ENCODE peak calls at places on chromosomes 4 and X, in six cellular contexts. P, L, F, D, R and I are unnamed samples.

GRCh38 chrX:47581731-47582647 is at the start of gene TIMP1:
- DNase-seq in P (peak), L (peak), F (peak), D (peak), R (peak), I (peak)

GRCh38 chr4:25813705-25814104 is 49.1 kb downstream of the SEL1L3 start:
- DNase-seq in P (peak), L (no peak), F (peak), D (peak), R (no peak), I (peak)

GRCh38 chr4:168854216-168854921 is 155.7 kb downstream of the CBR4 start:
- DNase-seq in P (no peak), L (peak), F (no peak), D (no peak), R (no peak), I (peak)

GRCh38 chrX:22758807-22759481 is 240.8 kb upstream of the DDX53 start:
- DNase-seq in P (no peak), L (no peak), F (no peak), D (no peak), R (no peak), I (no peak)

GRCh38 chr4:173346074-173346473 is 11.9 kb upstream of the HMGB2 start:
- DNase-seq in P (peak), L (no peak), F (no peak), D (no peak), R (no peak), I (no peak)

GRCh38 chr4:56649445-56650258 is 31.4 kb downstream of the HOPX start:
- DNase-seq in P (no peak), L (no peak), F (no peak), D (no peak), R (no peak), I (no peak)

GRCh38 chr4:152117501-152117900 is 356.7 kb upstream of the GATB start:
- DNase-seq in P (no peak), L (no peak), F (no peak), D (no peak), R (no peak), I (no peak)

GRCh38 chrX:75291611-75292010 is 17.7 kb downstream of the UPRT start:
- DNase-seq in P (no peak), L (no peak), F (no peak), D (no peak), R (no peak), I (no peak)

GRCh38 chrX:49701948-49702347 is 6.2 kb upstream of the PAGE1 start:
- DNase-seq in P (no peak), L (no peak), F (no peak), D (no peak), R (no peak), I (no peak)

GRCh38 chr4:184409911-184410692 is 64.2 kb downstream of the IRF2 start:
- DNase-seq in P (no peak), L (no peak), F (no peak), D (no peak), R (no peak), I (no peak)

GRCh38 chr4:128329638-128330037 is 42.0 kb upstream of the PGRMC2 start:
- DNase-seq in P (no peak), L (no peak), F (no peak), D (no peak), R (no peak), I (no peak)

GRCh38 chr4:122346036-122346435 is 32.8 kb upstream of the ADAD1 start:
- DNase-seq in P (peak), L (no peak), F (no peak), D (no peak), R (no peak), I (no peak)

GRCh38 chrX:35439692-35440091 is 358.4 kb upstream of the MAGEB16 start:
- DNase-seq in P (no peak), L (no peak), F (peak), D (peak), R (no peak), I (no peak)

GRCh38 chrX:23662853-23663252 is 4.4 kb upstream of the PRDX4 start:
- DNase-seq in P (peak), L (no peak), F (peak), D (no peak), R (no peak), I (no peak)

GRCh38 chr4:5964030-5964429 is 54.2 kb downstream of the C4orf50 start:
- DNase-seq in P (no peak), L (no peak), F (no peak), D (no peak), R (no peak), I (no peak)

GRCh38 chr4:169335331-169335730 is 64.6 kb upstream of the SH3RF1 start:
- DNase-seq in P (peak), L (no peak), F (peak), D (no peak), R (no peak), I (no peak)

GRCh38 chr4:176400816-176401461 is 81.2 kb downstream of the SPCS3 start:
- DNase-seq in P (peak), L (no peak), F (peak), D (peak), R (no peak), I (no peak)

GRCh38 chr4:43485196-43485595 is 592.7 kb downstream of the GRXCR1 start:
- DNase-seq in P (no peak), L (no peak), F (no peak), D (no peak), R (no peak), I (no peak)

GRCh38 chr4:7432531-7433375 is 2.0 kb downstream of the PSAPL1 start:
- DNase-seq in P (no peak), L (no peak), F (no peak), D (no peak), R (no peak), I (no peak)

GRCh38 chrX:9534686-9535085 is 69.8 kb downstream of the TBL1X start:
- DNase-seq in P (peak), L (no peak), F (no peak), D (no peak), R (no peak), I (no peak)

GRCh38 chr4:79585834-79586233 is 177.8 kb upstream of the GK2 start:
- DNase-seq in P (no peak), L (no peak), F (no peak), D (no peak), R (no peak), I (no peak)

GRCh38 chr4:45317276-45317675 is 590.9 kb upstream of the GNPDA2 start:
- DNase-seq in P (no peak), L (no peak), F (peak), D (no peak), R (no peak), I (no peak)

GRCh38 chrX:120755066-120755846 is 120.4 kb downstream of the CT47B1 start:
- DNase-seq in P (no peak), L (no peak), F (no peak), D (no peak), R (no peak), I (no peak)

GRCh38 chr4:44446801-44447562 is 1.6 kb downstream of the KCTD8 start:
- DNase-seq in P (no peak), L (no peak), F (no peak), D (no peak), R (no peak), I (no peak)

GRCh38 chr4:110061101-110061500 is 137.3 kb downstream of the ELOVL6 start:
- DNase-seq in P (no peak), L (no peak), F (no peak), D (no peak), R (no peak), I (no peak)

GRCh38 chrX:17738002-17738713 is 865 bp downstream of the SCML1 start:
- DNase-seq in P (peak), L (peak), F (peak), D (peak), R (peak), I (peak)

GRCh38 chr4:98804403-98804802 is 124.5 kb downstream of the EIF4E start:
- DNase-seq in P (no peak), L (no peak), F (no peak), D (no peak), R (no peak), I (no peak)

GRCh38 chr4:139167774-139168444 is 9.1 kb downstream of the ELF2 start:
- DNase-seq in P (peak), L (no peak), F (peak), D (peak), R (no peak), I (peak)

GRCh38 chrX:47143894-47144625 is 442 bp downstream of the NDUFB11 start:
- DNase-seq in P (peak), L (no peak), F (no peak), D (no peak), R (no peak), I (no peak)

GRCh38 chr4:48909697-48910096 is 3.1 kb upstream of the OCIAD2 start:
- DNase-seq in P (peak), L (peak), F (peak), D (peak), R (no peak), I (no peak)

GRCh38 chrX:32483534-32484136 is 727.7 kb downstream of the DMD start:
- DNase-seq in P (no peak), L (no peak), F (no peak), D (no peak), R (no peak), I (no peak)

GRCh38 chrX:16804923-16805464 is 18.7 kb downstream of the TXLNG start:
- DNase-seq in P (no peak), L (no peak), F (no peak), D (no peak), R (no peak), I (no peak)

GRCh38 chr4:77802406-77802805 is 16.8 kb downstream of the CNOT6L start:
- DNase-seq in P (no peak), L (no peak), F (no peak), D (no peak), R (no peak), I (no peak)

GRCh38 chr4:4440333-4441061 is 53.6 kb downstream of the NSG1 start:
- DNase-seq in P (no peak), L (no peak), F (peak), D (no peak), R (no peak), I (no peak)

GRCh38 chr4:98873059-98873458 is 55.9 kb downstream of the EIF4E start:
- DNase-seq in P (peak), L (no peak), F (peak), D (no peak), R (no peak), I (no peak)

GRCh38 chr4:189792819-189793618 is 147.7 kb upstream of the FRG1 start:
- DNase-seq in P (peak), L (peak), F (peak), D (peak), R (peak), I (peak)

GRCh38 chr4:32106767-32107166 is 1386.6 kb downstream of the PCDH7 start:
- DNase-seq in P (no peak), L (no peak), F (peak), D (no peak), R (no peak), I (no peak)

GRCh38 chr4:141654098-141654497 is 17.7 kb downstream of the IL15 start:
- DNase-seq in P (peak), L (peak), F (no peak), D (peak), R (no peak), I (no peak)

GRCh38 chrX:40809210-40809609 is 73.9 kb upstream of the MED14 start:
- DNase-seq in P (peak), L (no peak), F (peak), D (peak), R (no peak), I (no peak)

DNA sequence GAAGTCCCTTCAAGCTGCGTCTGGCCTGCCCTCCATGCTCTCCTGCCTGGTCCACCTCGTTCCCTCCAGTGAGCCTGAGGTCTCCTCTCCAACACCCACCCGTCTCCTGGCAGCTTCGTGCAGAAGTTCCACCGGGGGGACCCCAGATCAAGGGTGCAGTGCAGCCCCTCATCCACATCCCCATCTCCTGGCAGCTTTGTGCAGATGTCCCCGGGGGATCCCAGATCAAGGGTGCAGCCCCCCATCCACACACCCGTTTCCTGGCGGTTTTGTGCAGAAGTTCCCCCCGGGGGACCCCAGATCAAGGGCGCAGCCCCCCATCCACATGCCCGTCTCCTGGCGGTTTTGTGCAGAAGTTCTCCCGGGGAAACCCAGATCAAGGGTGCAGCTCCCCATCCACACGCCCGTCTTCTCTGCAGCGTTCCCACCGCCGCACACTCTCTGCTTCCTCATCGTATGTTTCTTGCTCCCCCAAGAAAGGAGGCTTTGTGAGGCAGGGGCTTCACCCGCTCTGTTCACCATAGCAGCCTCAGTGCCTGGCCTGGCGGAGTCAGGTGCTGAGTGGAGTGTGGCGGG is 35.7 kb downstream of the PIGG start:
- DNase-seq in P (no peak), L (no peak), F (no peak), D (no peak), R (no peak), I (no peak)
- TF ChIP-seq CTCF in P (no peak), L (no peak), F (no peak), D (no peak), R (no peak), I (no peak)

GRCh38 chrX:153642313-153642654 is 4.7 kb upstream of the DUSP9 start:
- DNase-seq in P (no peak), L (peak), F (no peak), D (no peak), R (no peak), I (no peak)
- H3K4me3 ChIP-seq in P (no peak), L (peak), F (no peak), D (peak), R (no peak), I (no peak)

GRCh38 chr4:39068907-39069306 is 6.9 kb downstream of the KLHL5 start:
- DNase-seq in P (no peak), L (no peak), F (no peak), D (no peak), R (no peak), I (no peak)

GRCh38 chr4:39066371-39066770 is 4.3 kb downstream of the KLHL5 start:
- DNase-seq in P (no peak), L (no peak), F (no peak), D (no peak), R (no peak), I (no peak)

GRCh38 chr4:39062499-39062898 is 467 bp downstream of the KLHL5 start:
- DNase-seq in P (no peak), L (no peak), F (no peak), D (no peak), R (no peak), I (no peak)

GRCh38 chr4:39067451-39067850 is 5.4 kb downstream of the KLHL5 start:
- DNase-seq in P (no peak), L (no peak), F (no peak), D (no peak), R (no peak), I (no peak)

GRCh38 chr4:39067031-39067430 is 5.0 kb downstream of the KLHL5 start:
- DNase-seq in P (no peak), L (no peak), F (no peak), D (no peak), R (no peak), I (no peak)
- H3K27ac ChIP-seq in P (no peak), L (no peak), F (no peak), D (no peak), R (no peak), I (no peak)

GRCh38 chr4:180153587-180153986 is 2089.6 kb upstream of the TENM3 start:
- DNase-seq in P (no peak), L (no peak), F (no peak), D (no peak), R (no peak), I (no peak)

GRCh38 chr4:180152831-180153230 is 2090.4 kb upstream of the TENM3 start:
- DNase-seq in P (no peak), L (no peak), F (no peak), D (no peak), R (no peak), I (no peak)

GRCh38 chr4:180156684-180157083 is 2086.5 kb upstream of the TENM3 start:
- DNase-seq in P (no peak), L (no peak), F (no peak), D (no peak), R (no peak), I (no peak)

GRCh38 chr4:180148737-180149136 is 2094.5 kb upstream of the TENM3 start:
- DNase-seq in P (peak), L (no peak), F (no peak), D (no peak), R (no peak), I (no peak)

GRCh38 chr4:180150818-180151217 is 2092.4 kb upstream of the TENM3 start:
- DNase-seq in P (peak), L (no peak), F (no peak), D (peak), R (no peak), I (no peak)
- TF ChIP-seq CTCF in P (peak), L (no peak), F (peak), D (no peak), R (no peak), I (no peak)

DNA sequence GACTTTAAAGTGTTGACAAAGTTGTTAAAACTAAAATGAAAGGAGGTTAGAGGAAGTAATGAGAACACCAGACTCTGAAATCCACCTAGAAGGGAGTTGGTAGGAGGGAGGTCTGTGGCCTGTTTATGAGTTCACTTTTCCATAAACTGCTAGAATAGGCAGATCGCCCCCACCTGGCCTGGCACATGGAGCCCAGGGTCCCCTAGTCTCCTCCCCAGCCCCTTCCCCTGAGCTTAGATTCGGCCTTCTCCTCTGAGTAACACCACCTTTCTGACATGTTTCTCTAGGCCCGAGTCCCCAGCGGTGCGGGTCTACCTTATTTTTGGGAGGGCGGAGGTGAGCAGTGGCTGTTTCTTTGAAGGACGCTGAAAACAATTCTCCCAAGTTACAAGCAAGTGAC is 54.5 kb upstream of the FAT1 start:
- DNase-seq in P (no peak), L (no peak), F (no peak), D (no peak), R (no peak), I (no peak)
- H3K4me3 ChIP-seq in P (no peak), L (no peak), F (no peak), D (no peak), R (no peak), I (no peak)

DNA sequence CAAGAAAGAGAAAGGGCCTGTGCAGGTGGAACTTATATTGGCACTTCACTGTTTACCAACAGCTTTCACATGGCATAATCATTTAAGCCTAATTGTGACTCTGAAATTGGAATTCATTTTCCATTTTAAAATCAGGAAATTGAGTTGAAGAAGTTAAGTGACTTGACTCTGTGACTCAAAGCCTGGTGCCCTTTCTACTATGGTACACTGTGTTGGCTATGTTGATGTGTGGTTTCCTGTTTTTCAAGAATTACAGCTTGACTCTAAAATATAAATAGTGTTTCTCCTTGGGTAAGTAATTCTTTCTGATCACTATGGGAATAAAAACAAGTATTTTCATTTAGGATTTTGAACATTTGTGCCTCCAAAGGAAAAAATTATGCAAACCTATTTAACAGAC is 4.3 kb downstream of the AFF1 start:
- DNase-seq in P (no peak), L (no peak), F (no peak), D (no peak), R (no peak), I (no peak)
- H3K27ac ChIP-seq in P (no peak), L (peak), F (no peak), D (no peak), R (peak), I (no peak)

DNA sequence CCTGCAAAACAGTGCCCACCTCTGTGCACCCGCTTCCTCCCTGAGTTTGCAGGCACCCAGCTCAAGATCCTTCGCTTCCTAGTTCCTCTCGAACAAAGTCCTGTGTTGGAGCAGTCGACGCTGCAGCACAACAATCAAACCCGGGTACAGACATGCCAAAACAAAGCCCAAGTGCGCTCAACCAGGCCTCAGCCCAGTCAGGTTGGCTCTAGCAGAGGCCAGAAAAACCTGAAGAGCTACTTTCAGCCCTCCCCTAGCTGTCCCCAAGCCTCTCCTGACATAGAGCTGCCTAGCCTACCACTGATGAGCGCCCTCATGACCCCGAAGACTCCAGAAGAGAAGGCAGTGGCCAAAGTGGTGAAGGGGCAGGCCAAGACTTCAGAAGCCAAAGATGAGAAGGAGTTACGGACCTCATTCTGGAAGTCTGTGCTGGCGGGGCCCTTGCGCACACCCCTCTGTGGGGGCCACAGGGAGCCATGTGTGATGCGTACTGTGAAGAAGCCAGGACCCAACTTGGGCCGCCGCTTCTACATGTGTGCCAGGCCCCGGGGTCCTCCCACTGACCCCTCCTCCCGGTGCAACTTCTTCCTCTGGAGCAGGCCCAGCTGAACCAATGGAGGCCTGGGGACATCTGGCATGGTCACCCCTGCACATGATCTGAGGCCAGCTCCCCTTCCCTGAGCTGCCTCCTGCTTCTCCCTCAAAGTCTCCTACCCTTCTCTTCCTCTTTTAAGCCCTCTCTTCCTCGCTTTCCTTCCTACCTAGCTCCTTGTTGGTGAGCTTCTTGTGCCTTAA is 6.9 kb downstream of the APEX2 start:
- DNase-seq in P (no peak), L (no peak), F (no peak), D (no peak), R (no peak), I (no peak)
- TF ChIP-seq CTCF in P (no peak), L (no peak), F (no peak), D (no peak), R (no peak), I (no peak)

DNA sequence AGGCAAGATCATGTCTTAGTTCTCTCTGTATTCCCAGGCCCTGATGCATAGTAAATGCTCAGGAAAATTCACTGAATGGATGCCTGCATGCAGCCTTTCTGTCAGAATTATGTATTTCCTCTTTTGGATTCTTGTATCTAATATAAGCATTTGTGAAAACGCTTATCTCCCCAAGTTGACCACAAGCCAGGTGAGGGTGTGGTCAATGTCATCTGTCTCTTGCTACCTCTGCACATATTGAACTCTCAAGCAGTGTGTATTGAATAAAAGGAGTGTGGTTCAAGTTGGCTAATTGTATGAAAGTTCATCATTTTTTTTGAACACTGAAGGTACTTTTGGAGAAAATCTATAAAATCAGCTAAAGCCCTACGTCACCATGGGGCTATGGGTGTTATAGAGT is 84.3 kb downstream of the CNGA2 start:
- DNase-seq in P (no peak), L (no peak), F (no peak), D (no peak), R (no peak), I (no peak)
- H3K4me3 ChIP-seq in P (no peak), L (no peak), F (no peak), D (no peak), R (no peak), I (no peak)